ENCODE peak calls at places on chromosomes 3 and 15, in seven cellular contexts. One of them, this sample, is unnamed.

GRCh38 chr3:157532529-157533297 is 29.5 kb upstream of the VEPH1 start:
- DNase-seq in GM12892: peak; percentile 17
- DNase-seq in hypothalamus: no peak
- DNase-seq in nucleus accumbens: no peak
- DNase-seq in HFFc6: peak; percentile 85
- DNase-seq in T-cell: no peak
- DNase-seq in NCI-H345: peak; percentile 43
- DNase-seq in this sample: peak; percentile 86

GRCh38 chr3:8539419-8539818 is 37.8 kb downstream of the LMCD1 start:
- DNase-seq in GM12892: no peak
- DNase-seq in hypothalamus: no peak
- DNase-seq in nucleus accumbens: no peak
- DNase-seq in HFFc6: peak; percentile 65
- DNase-seq in T-cell: no peak
- DNase-seq in NCI-H345: no peak
- DNase-seq in this sample: no peak

GRCh38 chr3:59759298-59760169 is 709.7 kb upstream of the CFAP20DC start:
- DNase-seq in GM12892: no peak
- DNase-seq in hypothalamus: no peak
- DNase-seq in nucleus accumbens: no peak
- DNase-seq in HFFc6: no peak
- DNase-seq in T-cell: no peak
- DNase-seq in NCI-H345: no peak
- DNase-seq in this sample: no peak

GRCh38 chr3:160739079-160739478 is 17.0 kb upstream of the PPM1L start:
- DNase-seq in GM12892: no peak
- DNase-seq in hypothalamus: no peak
- DNase-seq in nucleus accumbens: no peak
- DNase-seq in HFFc6: no peak
- DNase-seq in T-cell: no peak
- DNase-seq in NCI-H345: no peak
- DNase-seq in this sample: no peak

GRCh38 chr3:21170964-21171363 is 580.0 kb downstream of the ZNF385D start:
- DNase-seq in GM12892: no peak
- DNase-seq in hypothalamus: no peak
- DNase-seq in nucleus accumbens: no peak
- DNase-seq in HFFc6: no peak
- DNase-seq in T-cell: no peak
- DNase-seq in NCI-H345: no peak
- DNase-seq in this sample: no peak

GRCh38 chr15:92617197-92618037 is 38.2 kb downstream of the FAM174B start:
- DNase-seq in GM12892: no peak
- DNase-seq in hypothalamus: no peak
- DNase-seq in nucleus accumbens: no peak
- DNase-seq in HFFc6: peak; percentile 35
- DNase-seq in T-cell: no peak
- DNase-seq in NCI-H345: peak; percentile 84
- DNase-seq in this sample: peak; percentile 85

GRCh38 chr3:54994026-54994626 is 66.3 kb upstream of the LRTM1 start:
- DNase-seq in GM12892: no peak
- DNase-seq in hypothalamus: no peak
- DNase-seq in nucleus accumbens: no peak
- DNase-seq in HFFc6: no peak
- DNase-seq in T-cell: no peak
- DNase-seq in NCI-H345: no peak
- DNase-seq in this sample: no peak

GRCh38 chr3:62475940-62476339 is 102.6 kb upstream of the FEZF2 start:
- DNase-seq in GM12892: no peak
- DNase-seq in hypothalamus: no peak
- DNase-seq in nucleus accumbens: no peak
- DNase-seq in HFFc6: no peak
- DNase-seq in T-cell: no peak
- DNase-seq in NCI-H345: no peak
- DNase-seq in this sample: no peak

GRCh38 chr3:116000315-116000714 is 377.0 kb downstream of the GAP43 start:
- DNase-seq in GM12892: no peak
- DNase-seq in hypothalamus: no peak
- DNase-seq in nucleus accumbens: no peak
- DNase-seq in HFFc6: peak; percentile 88
- DNase-seq in T-cell: no peak
- DNase-seq in NCI-H345: no peak
- DNase-seq in this sample: no peak

GRCh38 chr15:96332854-96333193 is 2.3 kb downstream of the NR2F2 start:
- DNase-seq in GM12892: no peak
- DNase-seq in hypothalamus: no peak
- DNase-seq in nucleus accumbens: no peak
- DNase-seq in HFFc6: no peak
- DNase-seq in T-cell: no peak
- DNase-seq in NCI-H345: no peak
- DNase-seq in this sample: no peak

GRCh38 chr3:134991472-134992010 is 196.5 kb downstream of the EPHB1 start:
- DNase-seq in GM12892: no peak
- DNase-seq in hypothalamus: no peak
- DNase-seq in nucleus accumbens: no peak
- DNase-seq in HFFc6: no peak
- DNase-seq in T-cell: no peak
- DNase-seq in NCI-H345: no peak
- DNase-seq in this sample: no peak

GRCh38 chr15:47918877-47919276 is 201.6 kb downstream of the SEMA6D start:
- DNase-seq in GM12892: no peak
- DNase-seq in hypothalamus: no peak
- DNase-seq in nucleus accumbens: no peak
- DNase-seq in HFFc6: no peak
- DNase-seq in T-cell: no peak
- DNase-seq in NCI-H345: no peak
- DNase-seq in this sample: no peak

GRCh38 chr15:81182746-81183402 is 13.8 kb upstream of the IL16 start:
- DNase-seq in GM12892: no peak
- DNase-seq in hypothalamus: no peak
- DNase-seq in nucleus accumbens: no peak
- DNase-seq in HFFc6: no peak
- DNase-seq in T-cell: no peak
- DNase-seq in NCI-H345: no peak
- DNase-seq in this sample: no peak

GRCh38 chr3:191461113-191461595 is at the start of gene PYDC2:
- DNase-seq in GM12892: no peak
- DNase-seq in hypothalamus: no peak
- DNase-seq in nucleus accumbens: no peak
- DNase-seq in HFFc6: no peak
- DNase-seq in T-cell: no peak
- DNase-seq in NCI-H345: no peak
- DNase-seq in this sample: no peak

GRCh38 chr3:48188266-48189201 is at the start of gene CDC25A:
- DNase-seq in GM12892: peak; percentile 93
- DNase-seq in hypothalamus: peak; percentile 85
- DNase-seq in nucleus accumbens: peak; percentile 95
- DNase-seq in HFFc6: peak; percentile 99
- DNase-seq in T-cell: peak; percentile 91
- DNase-seq in NCI-H345: peak; percentile 97
- DNase-seq in this sample: peak; percentile 92

GRCh38 chr3:127090218-127091160 is 102.4 kb upstream of the PRR23E start:
- DNase-seq in GM12892: no peak
- DNase-seq in hypothalamus: no peak
- DNase-seq in nucleus accumbens: no peak
- DNase-seq in HFFc6: no peak
- DNase-seq in T-cell: no peak
- DNase-seq in NCI-H345: no peak
- DNase-seq in this sample: no peak